ENCODE peak calls at places on chromosomes 3 and 15, in eight cellular contexts. T is colonic mucosa, W is neural progenitor cell, V is IMR-90, B is NT2/D1, N is fibroblast of lung, U is GM23248, S is H9. O is an unnamed sample.

GRCh38 chr15:67146875-67147381 is 81.5 kb downstream of the SMAD3 start:
- DNase-seq in T (peak), U (peak), N (peak), V (peak), W (peak), B (peak), S (no peak), O (no peak)

GRCh38 chr3:30696901-30697300 is 90.5 kb downstream of the TGFBR2 start:
- DNase-seq in S (no peak), V (no peak), U (no peak), W (no peak), B (no peak), N (no peak), T (no peak), O (no peak)

GRCh38 chr3:44048949-44049348 is 192.7 kb upstream of the TOPAZ1 start:
- DNase-seq in B (no peak), N (no peak), W (no peak), T (no peak), S (no peak), V (no peak), U (no peak), O (no peak)

GRCh38 chr15:91921821-91922198 is 68.3 kb downstream of the SLCO3A1 start:
- DNase-seq in V (no peak), T (no peak), N (no peak), S (no peak), W (no peak), B (no peak), U (no peak), O (no peak)

GRCh38 chr3:194739498-194740284 is 54.0 kb downstream of the FAM43A start:
- DNase-seq in U (no peak), T (no peak), N (peak), S (no peak), B (no peak), V (no peak), W (no peak), O (no peak)

GRCh38 chr15:91627473-91628309 is 225.8 kb upstream of the SLCO3A1 start:
- DNase-seq in N (peak), T (no peak), S (no peak), B (no peak), U (peak), V (peak), W (no peak), O (no peak)

GRCh38 chr3:66392966-66393485 is 107.8 kb downstream of the LRIG1 start:
- DNase-seq in W (no peak), N (no peak), S (no peak), T (no peak), U (no peak), V (no peak), B (no peak), O (no peak)

GRCh38 chr3:172836390-172836997 is 86.0 kb downstream of the ECT2 start:
- DNase-seq in N (peak), T (peak), S (no peak), U (peak), V (peak), B (peak), W (peak), O (peak)

GRCh38 chr15:39934415-39935044 is 615 bp downstream of the EIF2AK4 start:
- DNase-seq in V (no peak), N (peak), B (no peak), W (peak), S (no peak), U (peak), T (peak), O (peak)

GRCh38 chr3:197444793-197445403 is 110.9 kb downstream of the BDH1 start:
- DNase-seq in B (no peak), W (no peak), N (no peak), S (no peak), T (no peak), U (no peak), V (no peak), O (no peak)

GRCh38 chr3:106814231-106814630 is 563.0 kb upstream of the CCDC54 start:
- DNase-seq in B (no peak), V (no peak), T (no peak), W (no peak), N (peak), U (peak), S (no peak), O (no peak)

GRCh38 chr15:77519540-77519939 is 98.9 kb downstream of the HMG20A start:
- DNase-seq in B (no peak), T (no peak), N (no peak), U (no peak), V (peak), S (no peak), W (no peak), O (no peak)

GRCh38 chr15:58934521-58934920 is 1.0 kb upstream of the SLTM start:
- DNase-seq in N (no peak), B (no peak), W (peak), T (no peak), U (peak), V (no peak), S (no peak), O (no peak)

GRCh38 chr3:151580592-151580991 is 119.7 kb upstream of the IGSF10 start:
- DNase-seq in T (no peak), N (peak), S (no peak), W (no peak), V (peak), B (no peak), U (peak), O (no peak)

GRCh38 chr3:102478160-102478559 is 43.3 kb downstream of the ZPLD1 start:
- DNase-seq in V (no peak), B (no peak), W (no peak), N (no peak), U (no peak), S (no peak), T (no peak), O (no peak)

GRCh38 chr15:90994059-90994416 is 297 bp downstream of the PRC1 start:
- DNase-seq in T (peak), U (peak), W (peak), S (no peak), N (peak), B (no peak), V (no peak), O (peak)

GRCh38 chr3:44845528-44846520 is 15.9 kb upstream of the TMEM42 start:
- DNase-seq in T (no peak), W (no peak), V (peak), U (peak), S (no peak), B (no peak), N (peak), O (no peak)

GRCh38 chr15:33138000-33138399 is 56.5 kb downstream of the FMN1 start:
- DNase-seq in N (no peak), B (no peak), S (no peak), W (no peak), V (peak), U (no peak), T (no peak), O (no peak)

GRCh38 chr15:85047271-85047948 is 65.8 kb downstream of the PDE8A start:
- DNase-seq in T (no peak), S (no peak), U (peak), N (peak), B (no peak), V (peak), W (no peak), O (no peak)

DNA sequence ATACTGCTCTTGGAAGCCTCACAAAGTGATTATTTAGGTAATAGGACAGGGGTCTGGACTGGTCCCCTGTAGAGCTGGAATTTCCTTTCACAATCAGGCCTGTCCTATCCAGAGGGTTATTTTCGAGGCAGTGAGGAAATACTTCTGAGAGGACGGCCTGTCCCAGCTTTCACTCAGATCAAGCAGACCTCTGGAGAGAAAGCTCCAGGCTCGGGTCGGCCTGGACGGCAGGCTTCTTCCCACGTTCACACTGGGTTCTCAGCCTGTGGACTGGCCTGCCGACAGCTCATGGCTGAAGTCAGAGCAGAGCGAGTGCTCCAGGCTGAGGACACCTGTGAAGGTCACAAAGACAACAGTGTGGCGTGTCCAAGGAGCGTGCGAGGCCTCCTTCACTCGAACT is 405.3 kb downstream of the VPS13C start:
- DNase-seq in U (no peak), S (no peak), V (no peak), B (no peak), T (no peak), W (no peak), N (no peak), O (no peak)
- H3K9ac ChIP-seq in U (no peak), S (no peak), V (no peak), B (no peak), T (no peak), W (no peak), N (no peak), O (no peak)

DNA sequence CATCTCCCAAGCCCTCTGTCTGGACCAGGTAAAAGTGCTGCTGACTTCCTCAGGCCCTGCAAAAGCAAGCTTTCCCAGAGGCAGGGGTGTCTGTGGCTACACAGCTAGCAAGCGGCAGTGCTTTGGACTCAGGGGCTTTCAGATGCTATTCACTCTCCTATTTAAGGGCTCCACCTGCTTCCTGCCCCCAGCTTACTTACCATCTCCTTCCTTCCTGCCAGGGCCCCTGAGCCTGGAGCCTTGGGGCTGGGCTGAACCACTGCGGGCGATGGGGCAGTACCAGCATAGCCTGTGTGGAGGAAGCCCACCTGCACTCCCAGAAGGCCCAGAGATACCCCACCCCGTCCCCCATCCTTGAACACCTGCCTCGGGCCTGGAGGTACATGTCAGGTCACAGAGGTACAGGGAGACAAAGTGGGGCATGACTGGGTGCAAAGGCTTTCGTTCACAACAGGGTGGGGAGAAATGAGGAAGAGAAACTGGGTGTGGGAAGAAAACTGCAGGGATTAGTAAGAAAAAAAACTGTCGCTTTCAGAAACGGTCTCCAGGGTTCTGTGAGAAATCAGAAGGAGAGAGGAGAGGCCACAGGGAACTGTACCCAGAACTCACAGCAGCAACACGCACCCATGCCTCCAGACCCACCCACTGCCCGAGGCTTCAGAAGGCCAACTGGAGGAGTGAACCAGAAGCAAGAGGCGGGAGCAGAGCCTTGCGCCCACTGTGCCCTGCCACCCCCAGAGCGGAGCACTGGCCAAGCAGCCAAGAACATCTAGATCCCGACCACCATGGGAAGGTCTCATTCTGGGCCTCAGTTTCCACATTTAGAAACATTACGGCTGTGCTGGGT is 49.5 kb downstream of the CCDC12 start:
- DNase-seq in U (no peak), B (no peak), W (no peak), T (peak), S (no peak), V (no peak), N (no peak), O (no peak)
- H3K9ac ChIP-seq in U (peak), B (no peak), W (no peak), T (peak), S (no peak), V (no peak), N (no peak), O (peak)

GRCh38 chr3:179432451-179432850 is 18.8 kb downstream of the GNB4 start:
- DNase-seq in U (no peak), T (no peak), B (no peak), V (no peak), S (no peak), W (no peak), N (no peak), O (no peak)
- H3K9ac ChIP-seq in U (no peak), T (no peak), B (no peak), V (no peak), S (no peak), W (no peak), N (no peak), O (no peak)

GRCh38 chr3:111727843-111728565 is 131.1 kb upstream of the PHLDB2 start:
- DNase-seq in S (no peak), U (no peak), W (no peak), N (no peak), V (no peak), T (no peak), B (no peak), O (no peak)
- H3K9ac ChIP-seq in S (no peak), U (no peak), W (no peak), N (no peak), V (no peak), T (no peak), B (no peak), O (no peak)

GRCh38 chr3:143597774-143598652 is 250.3 kb downstream of the SLC9A9 start:
- DNase-seq in N (no peak), V (no peak), T (no peak), B (no peak), U (no peak), W (no peak), S (no peak), O (no peak)
- H3K9ac ChIP-seq in N (no peak), V (no peak), T (no peak), B (no peak), U (no peak), W (no peak), S (no peak), O (no peak)

GRCh38 chr3:49174586-49174985 is 3.2 kb downstream of the KLHDC8B start:
- DNase-seq in B (no peak), N (no peak), S (no peak), U (no peak), T (no peak), W (no peak), V (no peak), O (no peak)
- H3K9ac ChIP-seq in B (peak), N (no peak), S (no peak), U (no peak), T (no peak), W (no peak), V (no peak), O (peak)

DNA sequence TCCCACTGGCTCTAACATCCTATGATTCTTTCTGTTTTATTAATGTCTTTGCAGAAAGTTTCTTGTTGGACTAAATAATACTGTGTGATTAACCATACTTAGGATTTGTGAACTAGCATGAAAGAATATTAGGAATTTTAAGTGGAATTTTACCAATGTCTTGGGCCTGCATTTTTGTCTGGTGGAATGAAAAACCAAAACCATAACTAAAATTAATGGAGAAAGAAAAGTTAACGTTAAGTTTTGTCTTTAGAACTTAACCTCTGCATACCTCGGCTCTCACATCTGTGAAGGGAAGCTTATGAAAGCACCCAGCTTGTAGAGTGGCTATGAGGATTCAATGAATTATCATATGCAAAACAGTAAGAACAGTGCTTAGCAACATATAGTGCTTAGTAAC is 6.5 kb downstream of the FBN1 start:
- DNase-seq in W (no peak), N (peak), S (no peak), V (no peak), B (no peak), T (no peak), U (no peak), O (no peak)
- H3K9ac ChIP-seq in W (no peak), N (no peak), S (no peak), V (no peak), B (no peak), T (no peak), U (peak), O (no peak)

DNA sequence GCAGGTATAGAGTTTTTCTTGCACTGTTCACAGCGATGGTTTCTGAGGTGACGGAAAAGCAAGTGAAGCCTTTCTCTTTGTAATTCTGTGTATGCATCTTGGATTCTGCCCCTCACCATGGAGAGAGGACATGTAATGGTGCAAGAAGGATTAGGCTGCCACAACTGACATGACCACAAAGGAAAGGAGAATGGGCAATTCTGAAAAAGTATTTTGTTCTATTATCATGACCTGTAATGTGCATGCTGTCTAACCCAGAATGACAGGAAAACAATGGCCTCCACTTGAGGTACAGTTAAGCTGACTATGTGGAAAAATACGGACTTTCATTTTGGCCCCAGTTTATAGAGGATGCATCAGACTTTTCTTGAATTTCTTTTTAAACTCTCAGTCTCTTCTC is 226.9 kb downstream of the IL5RA start:
- DNase-seq in S (no peak), V (no peak), T (no peak), N (no peak), B (no peak), W (no peak), U (no peak), O (no peak)
- H3K9ac ChIP-seq in S (no peak), V (no peak), T (no peak), N (no peak), B (no peak), W (no peak), U (no peak), O (no peak)

GRCh38 chr3:171699611-171700010 is 110.7 kb downstream of the PLD1 start:
- DNase-seq in W (no peak), V (no peak), S (no peak), B (no peak), T (no peak), N (no peak), U (peak), O (no peak)
- H3K9ac ChIP-seq in W (no peak), V (no peak), S (no peak), B (no peak), T (no peak), N (no peak), U (no peak), O (no peak)

DNA sequence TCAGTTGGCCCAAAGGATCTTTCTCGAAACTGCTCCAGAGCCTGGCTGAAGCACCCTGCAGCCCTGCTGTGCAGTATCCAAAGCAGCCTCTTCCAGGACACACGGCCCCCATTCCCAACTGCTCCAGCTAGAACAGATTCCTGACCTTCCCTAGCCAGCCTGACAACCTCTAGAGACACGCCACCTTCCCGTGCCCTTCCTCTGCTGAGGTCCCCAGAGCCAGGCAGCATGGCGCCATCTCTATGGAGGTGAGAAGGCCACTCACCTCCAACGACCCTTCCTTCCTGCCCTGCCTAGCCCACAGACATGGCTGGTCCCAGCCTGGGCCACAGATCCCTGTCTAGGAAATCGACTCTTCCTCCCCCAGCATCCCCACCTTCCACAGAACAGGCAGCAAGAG is 3.1 kb downstream of the KIF7 start:
- DNase-seq in N (no peak), W (no peak), V (no peak), B (no peak), T (no peak), U (no peak), S (no peak), O (no peak)
- H3K9ac ChIP-seq in N (no peak), W (no peak), V (no peak), B (no peak), T (no peak), U (no peak), S (no peak), O (no peak)